ENCODE peak calls at places on chromosomes 16 and 17, in nine cellular contexts. R, K, T, H, G, C, S, P and U are unnamed samples. For H3K4me1, the result is how much of the 10 kb centered on the place peaks cover.

GRCh38 chr17:65914784-65915342 is 277.1 kb downstream of the CEP112 start:
- DNase-seq in K (no peak), G (peak), H (no peak), T (peak), C (no peak), R (no peak), S (no peak), P (no peak), U (no peak)

GRCh38 chr17:66347661-66348604 is 45.5 kb downstream of the PRKCA start:
- DNase-seq in P (no peak), S (no peak), G (no peak), H (no peak), C (no peak), R (no peak), K (no peak), T (no peak), U (no peak)

GRCh38 chr16:85983606-85984005 is 84.6 kb downstream of the IRF8 start:
- DNase-seq in K (no peak), H (no peak), R (no peak), P (no peak), C (no peak), S (peak), G (no peak), T (no peak), U (no peak)

GRCh38 chr16:12461201-12461600 is 342.5 kb downstream of the CPPED1 start:
- DNase-seq in G (no peak), P (no peak), T (no peak), C (no peak), R (no peak), H (no peak), K (no peak), S (no peak), U (no peak)

GRCh38 chr16:2497116-2497630 is 16.6 kb upstream of the ATP6V0C start:
- DNase-seq in H (no peak), G (no peak), P (peak), R (no peak), T (no peak), K (no peak), S (no peak), C (peak), U (no peak)

GRCh38 chr17:61399131-61400057 is at the start of gene TBX2:
- DNase-seq in P (peak), K (no peak), G (no peak), R (peak), T (no peak), S (peak), C (peak), H (no peak), U (peak)

GRCh38 chr16:30136971-30137601 is 14.1 kb upstream of the MAPK3 start:
- DNase-seq in G (no peak), K (no peak), P (no peak), T (no peak), R (no peak), S (no peak), H (no peak), C (no peak), U (no peak)

GRCh38 chr16:50193594-50193993 is 40.5 kb downstream of the TENT4B start:
- DNase-seq in G (no peak), T (no peak), P (no peak), H (no peak), R (no peak), S (no peak), K (no peak), C (no peak), U (no peak)

GRCh38 chr16:20327444-20328041 is at the start of gene GP2:
- DNase-seq in R (peak), H (peak), P (no peak), T (no peak), C (no peak), K (no peak), G (no peak), S (no peak), U (no peak)

GRCh38 chr17:72639711-72640110 is 452.8 kb downstream of the SLC39A11 start:
- DNase-seq in G (no peak), H (no peak), P (no peak), C (no peak), S (no peak), R (no peak), T (no peak), K (no peak), U (no peak)

GRCh38 chr17:76844485-76844829 is 23.7 kb upstream of the MGAT5B start:
- DNase-seq in K (no peak), T (no peak), H (no peak), P (peak), R (no peak), C (no peak), S (no peak), G (no peak), U (no peak)
- H3K4me1 ChIP-seq in K (under half), T (under half), H (under half), P (under half), R (under half), C (under half), S (under half), G (under half), U (under half)

DNA sequence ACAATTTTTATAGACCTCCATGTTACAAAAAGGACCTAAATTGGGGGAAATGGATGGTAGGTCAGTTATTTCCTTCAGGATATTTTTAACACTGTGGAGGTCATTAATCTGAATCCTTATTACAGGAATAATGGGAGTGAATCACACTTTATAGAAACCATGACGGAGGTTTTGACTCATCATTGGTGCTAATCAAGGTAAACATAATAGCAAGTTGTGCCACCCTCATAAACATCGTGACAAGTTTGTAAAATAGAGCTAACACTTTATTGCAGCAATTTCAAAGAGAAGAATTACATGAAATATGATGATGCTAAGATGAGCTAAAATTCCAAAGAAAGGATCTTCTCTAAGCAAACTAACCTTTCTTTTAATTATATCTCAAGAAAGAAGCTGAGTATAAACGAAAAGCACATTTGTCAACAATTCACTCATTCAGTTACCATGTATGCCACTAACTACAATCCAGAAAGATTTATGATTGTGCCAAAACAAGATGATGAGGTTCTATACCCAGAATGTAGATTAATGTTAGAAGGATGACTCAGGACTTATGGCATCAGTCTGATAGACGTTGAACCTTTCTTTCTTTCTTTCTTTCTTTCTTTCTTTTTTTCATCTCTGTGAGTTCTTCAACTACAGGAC is 23.5 kb downstream of the STAT5B start:
- DNase-seq in R (no peak), T (no peak), G (peak), K (no peak), H (no peak), P (no peak), C (no peak), S (no peak), U (no peak)
- TF ChIP-seq POLR2AphosphoS5 in R (no peak), T (no peak), G (no peak), K (no peak), H (no peak), P (no peak), C (no peak), S (no peak), U (no peak)

DNA sequence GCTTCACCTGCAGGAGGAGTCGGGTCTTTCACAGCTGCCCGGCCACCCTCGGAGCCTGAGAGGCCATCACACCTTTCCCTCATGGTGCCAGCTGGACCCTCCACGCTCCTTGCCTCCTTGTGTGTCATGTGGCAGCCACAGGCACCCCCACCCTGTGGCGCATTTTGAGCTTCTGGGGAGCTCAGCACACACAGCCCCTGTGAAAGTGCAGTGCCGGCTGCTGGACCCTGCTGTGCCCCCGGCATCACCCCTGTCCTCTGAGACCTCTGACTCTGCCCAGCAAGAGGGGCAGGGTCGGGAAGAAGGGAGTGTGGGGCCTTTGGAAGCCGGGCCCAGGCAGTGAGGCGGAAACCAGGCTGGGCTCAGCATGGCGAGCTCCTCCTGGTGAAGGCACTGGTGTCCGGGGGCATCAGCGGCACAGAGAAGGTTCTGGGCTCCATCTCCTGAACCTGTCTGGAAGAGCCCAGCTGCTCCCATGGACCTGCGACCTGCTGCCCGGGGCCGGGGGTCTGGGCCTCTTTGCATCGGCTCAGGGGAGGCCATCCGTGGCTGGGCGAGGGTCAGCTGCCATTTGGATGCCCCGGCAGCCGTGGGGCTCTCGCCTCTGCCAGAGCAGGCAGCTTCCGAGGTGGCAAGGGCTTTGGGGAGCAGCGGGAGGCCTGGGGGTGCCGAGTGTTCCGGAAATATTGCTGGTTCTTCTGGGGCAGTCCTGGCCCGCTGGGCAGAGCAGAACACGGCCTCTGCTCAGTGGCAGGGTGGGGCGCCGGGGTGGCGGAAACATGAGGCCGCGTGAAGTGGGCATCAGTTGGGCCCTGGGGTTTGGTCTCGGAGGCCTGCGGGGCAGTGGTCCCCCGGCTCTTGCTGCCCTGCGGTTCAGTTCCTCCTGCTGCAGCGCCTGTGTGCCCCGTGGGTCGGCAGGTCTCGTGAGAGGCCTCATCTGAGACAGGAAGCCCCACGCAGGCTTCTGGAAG is 17.9 kb downstream of the CENPX start:
- DNase-seq in R (no peak), S (no peak), K (no peak), C (peak), H (no peak), P (no peak), T (no peak), G (no peak), U (no peak)
- H3K4me1 ChIP-seq in R (under half), S (half or more), K (under half), C (under half), H (under half), P (under half), T (under half), G (under half), U (under half)

GRCh38 chr16:15950869-15951268 is 1.5 kb downstream of the ABCC1 start:
- DNase-seq in C (no peak), S (no peak), T (no peak), H (no peak), R (no peak), P (peak), K (no peak), G (no peak), U (no peak)

GRCh38 chr16:15949210-15950166 is at the start of gene ABCC1:
- DNase-seq in C (peak), R (peak), H (peak), T (no peak), P (peak), G (peak), K (no peak), S (no peak), U (no peak)

GRCh38 chr16:15947983-15948509 is 1.4 kb upstream of the ABCC1 start:
- DNase-seq in S (no peak), T (no peak), H (no peak), R (no peak), K (no peak), C (no peak), G (no peak), P (no peak), U (no peak)

GRCh38 chr16:15950167-15950854 is 895 bp downstream of the ABCC1 start:
- DNase-seq in K (no peak), R (peak), T (no peak), P (peak), C (no peak), H (peak), S (peak), G (peak), U (no peak)

GRCh38 chr16:15948532-15949209 is 745 bp upstream of the ABCC1 start:
- DNase-seq in S (no peak), R (no peak), T (no peak), G (no peak), K (no peak), H (no peak), P (no peak), C (no peak), U (no peak)
- TF ChIP-seq POLR2AphosphoS5 in S (no peak), R (no peak), T (no peak), G (no peak), K (no peak), H (no peak), P (no peak), C (no peak), U (no peak)